ENCODE peak calls at places on chromosomes 11 and 22, in six cellular contexts. G is stomach; O is astrocyte of the spinal cord; N is stimulated activated CD8-positive, alpha-beta memory T cell treated with anti-CD3 and anti-CD28 coated beads, Interleukin-7, amount 100 ng/mL, for 1 hour; Y is posterior vena cava; B is stimulated activated CD4-positive, alpha-beta T cell treated with anti-CD3 and anti-CD28 coated beads, Interleukin-12 subunit alpha, Interleukin-12 subunit beta, amount 100 ng/mL, for 48 hours. F is an unnamed sample.

GRCh38 chr11:107581147-107581546 is 9.8 kb upstream of the ELMOD1 start:
- DNase-seq in N (no peak), B (no peak), Y (no peak), O (no peak), G (no peak), F (no peak)

GRCh38 chr11:83864412-83865057 is 578.4 kb upstream of the CCDC90B start:
- DNase-seq in Y (no peak), O (no peak), B (no peak), N (no peak), G (no peak), F (no peak)

GRCh38 chr11:120900642-120901041 is 123.3 kb upstream of the TBCEL start:
- DNase-seq in N (no peak), O (no peak), G (no peak), B (no peak), Y (no peak), F (no peak)

GRCh38 chr11:426851-427250 is 12.1 kb upstream of the SIGIRR start:
- DNase-seq in Y (no peak), G (no peak), B (no peak), O (no peak), N (no peak), F (no peak)

GRCh38 chr11:125141686-125142535 is 22.6 kb upstream of the PKNOX2 start:
- DNase-seq in G (peak), B (peak), Y (no peak), N (peak), O (peak), F (peak)

GRCh38 chr11:22666700-22667439 is 459 bp downstream of the GAS2 start:
- DNase-seq in Y (peak), G (peak), O (peak), B (no peak), N (no peak), F (peak)

GRCh38 chr22:29580200-29580810 is 608 bp downstream of the NIPSNAP1 start:
- DNase-seq in O (no peak), G (no peak), N (no peak), B (no peak), Y (no peak), F (no peak)

GRCh38 chr11:2508793-2509192 is 64.0 kb downstream of the KCNQ1 start:
- DNase-seq in G (no peak), Y (peak), O (no peak), B (no peak), N (no peak), F (no peak)

GRCh38 chr22:35930933-35931332 is 97.7 kb downstream of the RBFOX2 start:
- DNase-seq in O (peak), N (no peak), G (no peak), B (no peak), Y (no peak), F (no peak)

GRCh38 chr22:43142881-43143562 is at the start of gene MCAT:
- DNase-seq in O (peak), G (peak), N (peak), B (peak), Y (peak), F (peak)

GRCh38 chr11:96338910-96339703 is 3.9 kb downstream of the MAML2 start:
- DNase-seq in O (peak), Y (peak), N (no peak), B (no peak), G (no peak), F (no peak)

GRCh38 chr11:77049081-77049480 is 14.9 kb downstream of the B3GNT6 start:
- DNase-seq in B (no peak), G (peak), Y (no peak), N (no peak), O (no peak), F (no peak)

GRCh38 chr11:11836676-11837231 is 5.0 kb upstream of the USP47 start:
- DNase-seq in G (no peak), Y (no peak), N (no peak), O (no peak), B (no peak), F (no peak)

GRCh38 chr11:47960015-47960414 is 20.3 kb upstream of the PTPRJ start:
- DNase-seq in N (no peak), G (no peak), Y (no peak), O (no peak), B (no peak), F (no peak)

GRCh38 chr11:45788887-45789286 is 16.1 kb upstream of the SLC35C1 start:
- DNase-seq in N (no peak), Y (no peak), B (no peak), O (no peak), G (no peak), F (no peak)

GRCh38 chr22:47057916-47058585 is 295.6 kb downstream of the TBC1D22A start:
- DNase-seq in B (no peak), G (no peak), N (no peak), O (no peak), Y (peak), F (no peak)

GRCh38 chr11:115126092-115126491 is 378.1 kb downstream of the CADM1 start:
- DNase-seq in B (no peak), G (no peak), Y (no peak), O (no peak), N (no peak), F (no peak)

GRCh38 chr22:41582694-41583093 is 6.9 kb downstream of the PMM1 start:
- DNase-seq in Y (no peak), B (no peak), O (no peak), G (no peak), N (no peak), F (no peak)

GRCh38 chr22:19120829-19121630 is 1.2 kb downstream of the DGCR2 start:
- DNase-seq in B (peak), G (peak), O (peak), Y (no peak), N (peak), F (no peak)

GRCh38 chr11:69304686-69305085 is 10.7 kb downstream of the MYEOV start:
- DNase-seq in Y (no peak), N (no peak), O (no peak), B (no peak), G (no peak), F (no peak)

GRCh38 chr22:50600967-50601668 is 525 bp downstream of the MAPK8IP2 start:
- DNase-seq in N (no peak), O (no peak), G (no peak), Y (peak), B (no peak), F (no peak)

GRCh38 chr11:66277475-66278391 is at the start of gene CNIH2:
- DNase-seq in G (peak), O (no peak), B (peak), Y (no peak), N (no peak), F (peak)

GRCh38 chr22:30704978-30705377 is 10.3 kb downstream of the OSBP2 start:
- DNase-seq in Y (no peak), O (no peak), N (no peak), G (no peak), B (no peak), F (no peak)

GRCh38 chr11:121665211-121665838 is 212.6 kb upstream of the SORL1-AS1 start:
- DNase-seq in O (no peak), B (no peak), Y (no peak), G (no peak), N (no peak), F (no peak)

GRCh38 chr11:108115495-108116140 is 5.7 kb upstream of the ACAT1 start:
- DNase-seq in B (no peak), Y (peak), O (peak), G (peak), N (no peak), F (peak)

GRCh38 chr11:65043881-65044501 is 3.0 kb downstream of the SAC3D1 start:
- DNase-seq in Y (no peak), O (no peak), B (no peak), G (no peak), N (no peak), F (no peak)

GRCh38 chr11:72962084-72962483 is 147.9 kb downstream of the ATG16L2 start:
- DNase-seq in O (peak), Y (no peak), B (no peak), N (no peak), G (no peak), F (no peak)

GRCh38 chr11:69155302-69156198 is at the start of gene SMIM38:
- DNase-seq in B (no peak), O (no peak), G (peak), N (no peak), Y (peak), F (no peak)

GRCh38 chr22:32355760-32356159 is 1.9 kb upstream of the RFPL3 start:
- DNase-seq in G (no peak), Y (no peak), O (no peak), N (no peak), B (no peak), F (peak)

GRCh38 chr11:114166897-114167323 is 107.4 kb downstream of the ZBTB16 start:
- DNase-seq in N (no peak), Y (peak), G (no peak), B (no peak), O (peak), F (peak)

GRCh38 chr11:26741036-26741435 is 19.2 kb upstream of the SLC5A12 start:
- DNase-seq in Y (no peak), G (no peak), O (peak), N (no peak), B (no peak), F (no peak)

GRCh38 chr11:387193-387793 is 6.7 kb upstream of the PKP3 start:
- DNase-seq in Y (no peak), O (no peak), N (no peak), B (no peak), G (no peak), F (no peak)

GRCh38 chr11:45092901-45093760 is 53.3 kb upstream of the PRDM11 start:
- DNase-seq in O (peak), Y (no peak), N (no peak), B (no peak), G (peak), F (no peak)

GRCh38 chr11:65288706-65289536 is 25.7 kb upstream of the CDC42EP2 start:
- DNase-seq in N (no peak), O (no peak), G (no peak), B (no peak), Y (no peak), F (peak)

GRCh38 chr22:46594947-46595298 is 25.3 kb upstream of the GRAMD4 start:
- DNase-seq in G (no peak), O (no peak), N (no peak), Y (no peak), B (no peak), F (no peak)

GRCh38 chr11:128790200-128790599 is 76.9 kb downstream of the KCNJ1 start:
- DNase-seq in N (no peak), O (peak), B (no peak), G (no peak), Y (no peak), F (no peak)

GRCh38 chr22:29539105-29539504 is 14.5 kb downstream of the THOC5 start:
- DNase-seq in G (no peak), N (no peak), O (no peak), B (no peak), Y (no peak), F (no peak)